ENCODE peak calls at places on chromosomes 3 and 15, in five cellular contexts. Z is body of pancreas, G is GM12878, Q is endodermal cell, R is heart right ventricle. P is an unnamed sample. For H3K4me1, the result is how much of the 10 kb centered on the place peaks cover.

GRCh38 chr15:68420186-68420684 is 11.7 kb downstream of the ITGA11 start:
- DNase-seq in Z (no peak), G (no peak), Q (peak), R (peak), P (no peak)

GRCh38 chr3:105906834-105907233 is 38.0 kb upstream of the CBLB start:
- DNase-seq in Z (peak), G (no peak), Q (no peak), R (peak), P (no peak)

GRCh38 chr3:179037361-179037760 is 34.2 kb downstream of the ZMAT3 start:
- DNase-seq in Z (no peak), G (no peak), Q (no peak), R (peak), P (no peak)

GRCh38 chr3:193731656-193732055 is 138.6 kb downstream of the OPA1 start:
- DNase-seq in Z (no peak), G (no peak), Q (no peak), R (no peak), P (no peak)

GRCh38 chr3:88203537-88204143 is 53.9 kb downstream of the C3orf38 start:
- DNase-seq in Z (peak), G (peak), Q (peak), R (peak), P (peak)

GRCh38 chr3:149393355-149394165 is 16.1 kb upstream of the TM4SF1 start:
- DNase-seq in Z (peak), G (peak), Q (peak), R (peak), P (peak)

GRCh38 chr3:38039899-38040261 is 872 bp downstream of the DLEC1 start:
- DNase-seq in Z (peak), G (peak), Q (peak), R (peak), P (no peak)

GRCh38 chr3:7144696-7145308 is 283.9 kb downstream of the GRM7 start:
- DNase-seq in Z (peak), G (no peak), Q (peak), R (no peak), P (peak)

GRCh38 chr3:125148016-125148812 is 64.3 kb downstream of the SLC12A8 start:
- DNase-seq in Z (no peak), G (no peak), Q (peak), R (no peak), P (no peak)

GRCh38 chr3:188208751-188209433 is 54.9 kb downstream of the LPP start:
- DNase-seq in Z (no peak), G (no peak), Q (no peak), R (no peak), P (no peak)

GRCh38 chr3:24264011-24264410 is 230.6 kb downstream of the THRB start:
- DNase-seq in Z (no peak), G (no peak), Q (no peak), R (no peak), P (no peak)

GRCh38 chr3:4410174-4410573 is 56.9 kb downstream of the SUMF1 start:
- DNase-seq in Z (no peak), G (no peak), Q (no peak), R (no peak), P (no peak)

GRCh38 chr3:67450153-67450552 is 204.3 kb downstream of the SUCLG2 start:
- DNase-seq in Z (peak), G (no peak), Q (no peak), R (no peak), P (no peak)

GRCh38 chr15:57356636-57357035 is 19.7 kb upstream of the CGNL1 start:
- DNase-seq in Z (no peak), G (no peak), Q (peak), R (no peak), P (no peak)

GRCh38 chr3:159872374-159873109 is 116.1 kb upstream of the IL12A start:
- DNase-seq in Z (no peak), G (no peak), Q (no peak), R (no peak), P (no peak)

GRCh38 chr3:195181781-195182469 is 89.0 kb downstream of the XXYLT1 start:
- DNase-seq in Z (no peak), G (no peak), Q (peak), R (no peak), P (no peak)

GRCh38 chr3:54307616-54308180 is 185.3 kb downstream of the CACNA2D3 start:
- DNase-seq in Z (no peak), G (no peak), Q (no peak), R (no peak), P (no peak)

GRCh38 chr3:187623285-187623814 is 46.8 kb downstream of the SST start:
- DNase-seq in Z (no peak), G (no peak), Q (no peak), R (no peak), P (no peak)

GRCh38 chr15:77856718-77857346 is 220.7 kb downstream of the TBC1D2B start:
- DNase-seq in Z (no peak), G (no peak), Q (peak), R (no peak), P (no peak)

GRCh38 chr3:146883292-146883691 is 278.1 kb upstream of the PLSCR5 start:
- DNase-seq in Z (no peak), G (no peak), Q (no peak), R (no peak), P (no peak)

GRCh38 chr3:182235504-182235903 is 523.8 kb downstream of the SOX2 start:
- DNase-seq in Z (no peak), G (no peak), Q (no peak), R (no peak), P (no peak)

GRCh38 chr15:90932660-90932991 is 277 bp upstream of the HDDC3 start:
- DNase-seq in Z (no peak), G (no peak), Q (no peak), R (no peak), P (no peak)
- TF ChIP-seq CTCF in Z (no peak), G (no peak), Q (peak), R (no peak), P (no peak)

GRCh38 chr3:190048831-190049541 is 71.7 kb downstream of the P3H2 start:
- DNase-seq in Z (no peak), G (no peak), Q (no peak), R (no peak), P (no peak)
- H3K4me3 ChIP-seq in Z (no peak), G (no peak), Q (no peak), R (peak), P (no peak)

GRCh38 chr15:60526127-60526616 is 47.2 kb upstream of the ICE2 start:
- DNase-seq in Z (peak), G (no peak), Q (no peak), R (peak), P (peak)

GRCh38 chr15:60528530-60528929 is 49.6 kb upstream of the ICE2 start:
- DNase-seq in Z (no peak), G (no peak), Q (no peak), R (no peak), P (no peak)

GRCh38 chr15:60523056-60523455 is 44.1 kb upstream of the ICE2 start:
- DNase-seq in Z (no peak), G (no peak), Q (no peak), R (no peak), P (no peak)

GRCh38 chr15:60529332-60529731 is 50.4 kb upstream of the ICE2 start:
- DNase-seq in Z (no peak), G (no peak), Q (no peak), R (no peak), P (no peak)

GRCh38 chr15:60525640-60526039 is 46.7 kb upstream of the ICE2 start:
- DNase-seq in Z (no peak), G (no peak), Q (no peak), R (no peak), P (no peak)
- H3K4me1 ChIP-seq in Z (under half), G (under half), Q (under half), R (under half), P (under half)

GRCh38 chr3:9397911-9398714 is 698 bp downstream of the SETD5 start:
- DNase-seq in Z (peak), G (no peak), Q (peak), R (peak), P (peak)

GRCh38 chr3:9401986-9402385 is 4.6 kb downstream of the SETD5 start:
- DNase-seq in Z (no peak), G (no peak), Q (no peak), R (no peak), P (no peak)

GRCh38 chr3:9398715-9399708 is 1.6 kb downstream of the SETD5 start:
- DNase-seq in Z (peak), G (no peak), Q (peak), R (no peak), P (no peak)

GRCh38 chr3:9400626-9401025 is 3.2 kb downstream of the SETD5 start:
- DNase-seq in Z (no peak), G (no peak), Q (no peak), R (no peak), P (peak)

DNA sequence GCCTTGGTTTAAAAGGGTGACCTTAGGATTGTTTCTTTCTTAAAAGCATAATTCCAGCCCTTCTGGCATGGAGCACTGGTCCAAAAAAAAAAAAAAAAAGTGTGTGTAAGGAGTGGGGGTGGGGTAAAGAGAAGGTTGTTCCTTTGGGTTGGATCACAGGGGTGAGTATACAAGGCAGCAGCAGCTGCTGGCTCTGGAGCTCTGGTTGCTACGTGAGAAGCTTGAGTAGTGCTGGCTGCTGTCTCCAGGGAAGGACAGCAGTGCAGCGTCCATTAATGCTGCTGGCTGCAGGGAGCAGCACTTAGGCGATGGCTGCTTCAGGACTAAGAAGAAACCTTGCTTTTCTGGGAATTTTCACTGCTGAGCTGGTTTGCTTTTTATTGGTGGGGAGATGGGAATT is 2.3 kb downstream of the SETD5 start:
- DNase-seq in Z (peak), G (no peak), Q (peak), R (peak), P (peak)
- TF ChIP-seq CTCF in Z (no peak), G (no peak), Q (peak), R (peak), P (no peak)

GRCh38 chr3:127011270-127011992 is 28.5 kb downstream of the PLXNA1 start:
- DNase-seq in Z (no peak), G (no peak), Q (no peak), R (peak), P (peak)

GRCh38 chr3:127006781-127007436 is 24.0 kb downstream of the PLXNA1 start:
- DNase-seq in Z (no peak), G (no peak), Q (no peak), R (no peak), P (peak)

GRCh38 chr3:127012091-127012490 is 29.2 kb downstream of the PLXNA1 start:
- DNase-seq in Z (no peak), G (no peak), Q (no peak), R (no peak), P (peak)

GRCh38 chr3:127008236-127008635 is 25.3 kb downstream of the PLXNA1 start:
- DNase-seq in Z (no peak), G (no peak), Q (no peak), R (no peak), P (no peak)

GRCh38 chr3:127009531-127009930 is 26.6 kb downstream of the PLXNA1 start:
- DNase-seq in Z (no peak), G (no peak), Q (no peak), R (no peak), P (no peak)
- H3K4me3 ChIP-seq in Z (no peak), G (no peak), Q (no peak), R (no peak), P (no peak)

GRCh38 chr3:156834962-156835535 is 8.9 kb downstream of the LEKR1 start:
- DNase-seq in Z (no peak), G (no peak), Q (no peak), R (no peak), P (no peak)

GRCh38 chr3:156834435-156834834 is 8.3 kb downstream of the LEKR1 start:
- DNase-seq in Z (no peak), G (no peak), Q (no peak), R (no peak), P (no peak)

GRCh38 chr3:156826896-156827882 is 1.0 kb downstream of the LEKR1 start:
- DNase-seq in Z (no peak), G (no peak), Q (no peak), R (no peak), P (no peak)

GRCh38 chr3:156826144-156826895 is at the start of gene LEKR1:
- DNase-seq in Z (peak), G (peak), Q (peak), R (peak), P (peak)

DNA sequence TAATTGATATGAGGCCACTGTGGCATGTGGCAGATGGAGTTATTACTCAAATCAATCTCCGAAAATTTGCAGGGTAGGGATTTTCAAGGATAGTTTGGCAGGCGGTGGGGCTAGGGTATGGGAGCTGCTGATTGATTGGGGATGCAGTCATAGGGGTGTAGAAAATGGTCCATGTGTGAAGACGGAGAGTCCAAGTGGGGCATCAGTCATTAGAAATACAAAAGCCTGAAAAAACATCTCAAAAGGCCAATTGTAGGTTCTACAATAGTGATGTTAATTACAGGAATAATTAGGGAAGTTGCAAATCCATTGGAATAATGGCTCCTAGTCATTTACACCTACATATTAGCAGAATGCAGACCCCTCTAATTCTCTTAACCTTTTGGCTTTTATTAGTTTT is 4.9 kb downstream of the LEKR1 start:
- DNase-seq in Z (no peak), G (no peak), Q (no peak), R (no peak), P (no peak)
- H3K4me1 ChIP-seq in Z (under half), G (under half), Q (under half), R (under half), P (under half)

DNA sequence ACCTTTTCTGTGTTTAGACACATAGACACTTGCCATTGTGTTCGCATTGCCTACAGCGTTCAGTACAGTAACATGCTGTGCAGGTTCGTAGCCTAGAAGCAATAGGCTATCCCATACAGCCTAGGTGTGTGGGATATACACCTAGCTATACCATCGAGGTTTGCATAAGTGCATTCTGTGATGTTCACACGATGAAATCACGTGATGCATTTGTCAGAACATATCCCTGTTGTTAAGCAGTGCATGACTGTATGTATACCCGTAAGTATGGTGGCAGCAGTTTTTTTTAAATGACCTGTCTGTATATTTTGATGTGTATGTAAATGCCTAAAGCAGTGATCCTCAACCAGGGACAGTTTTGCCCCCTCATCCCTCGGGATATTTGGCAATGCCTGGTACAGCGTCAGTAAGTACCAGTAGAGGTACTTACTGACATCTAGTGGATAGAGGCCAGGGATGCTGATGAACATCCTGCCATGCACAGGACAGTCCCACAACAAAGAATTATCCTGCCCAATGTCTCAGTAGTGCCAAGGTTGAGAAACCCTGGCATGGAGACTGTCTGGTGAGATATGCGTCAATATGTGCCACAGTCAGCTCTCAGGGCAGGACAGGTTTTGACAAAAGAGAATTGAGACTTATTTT is 129.1 kb downstream of the HCN4 start:
- DNase-seq in Z (no peak), G (no peak), Q (peak), R (no peak), P (no peak)
- TF ChIP-seq CTCF in Z (no peak), G (peak), Q (peak), R (no peak), P (peak)

GRCh38 chr3:69386535-69387385 is 872 bp upstream of the FRMD4B start:
- DNase-seq in Z (no peak), G (no peak), Q (peak), R (no peak), P (no peak)

GRCh38 chr3:69384379-69384778 is 1.5 kb downstream of the FRMD4B start:
- DNase-seq in Z (no peak), G (no peak), Q (no peak), R (no peak), P (no peak)

GRCh38 chr3:69388241-69388640 is 2.4 kb upstream of the FRMD4B start:
- DNase-seq in Z (no peak), G (no peak), Q (no peak), R (no peak), P (no peak)

GRCh38 chr3:69385723-69386483 is at the start of gene FRMD4B:
- DNase-seq in Z (peak), G (no peak), Q (peak), R (peak), P (peak)

DNA sequence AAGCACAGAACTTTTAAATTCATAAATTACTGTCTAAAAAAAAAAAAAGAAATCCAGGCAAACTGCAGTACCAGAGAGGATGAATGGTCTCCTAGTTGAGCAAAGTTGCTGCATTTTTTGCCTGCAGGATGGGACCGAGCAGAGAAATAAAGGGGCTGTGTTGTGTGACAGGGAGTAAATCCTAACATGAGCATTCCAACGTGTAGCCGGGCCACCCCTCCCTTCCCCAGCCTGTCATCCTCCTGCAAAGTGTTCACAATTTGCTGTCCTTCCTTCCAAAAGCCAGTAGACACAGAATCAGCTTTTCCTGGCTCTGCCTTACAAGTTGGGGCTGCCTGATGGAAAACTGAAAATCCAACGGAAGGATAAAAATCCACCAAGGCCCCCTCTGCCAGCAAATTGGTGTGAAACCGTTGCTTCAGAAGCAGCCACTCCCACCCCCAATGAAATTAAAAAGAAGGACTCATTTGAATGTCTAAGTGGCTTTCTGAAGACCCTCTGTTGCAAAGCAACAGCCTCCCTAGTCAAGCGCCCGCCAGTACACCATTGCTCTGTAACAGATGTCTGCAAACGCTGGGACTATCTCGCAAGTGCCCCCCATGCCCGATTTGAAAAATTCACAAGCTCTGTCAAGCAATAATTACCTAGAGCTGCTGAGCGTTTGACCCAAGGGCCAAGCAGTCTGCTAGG is 710 bp downstream of the FRMD4B start:
- DNase-seq in Z (no peak), G (no peak), Q (no peak), R (no peak), P (no peak)
- H3K4me3 ChIP-seq in Z (no peak), G (no peak), Q (peak), R (peak), P (peak)

GRCh38 chr15:66288093-66288492 is 5.3 kb upstream of the DIS3L start:
- DNase-seq in Z (no peak), G (no peak), Q (no peak), R (no peak), P (no peak)
- H3K4me1 ChIP-seq in Z (under half), G (under half), Q (under half), R (under half), P (under half)

P was measured in BE2C.